ENCODE peak calls at places on chromosomes 16 and 17, in ten cellular contexts. L is stomach; O is A549; U is tibial artery; S is PC-3; Y is kidney; D is H1; T is CD8-positive, alpha-beta T cell; V is fibroblast of lung; B is tibial nerve. C is an unnamed sample.
A peak's percentile ranks its signal among the peaks of the same experiment; 100 is the strongest.

GRCh38 chr16:24834459-24835335 is 11.1 kb upstream of the SLC5A11 start:
- DNase-seq in D (peak; percentile 55), S (peak; percentile 63), U (no peak), O (peak; percentile 71), T (no peak), V (peak; percentile 19), B (no peak), Y (no peak), L (peak; percentile 60), C (peak; percentile 34)

GRCh38 chr16:47884131-47884725 is 271.6 kb downstream of the ABCC12 start:
- DNase-seq in S (no peak), O (no peak), L (no peak), T (no peak), Y (no peak), V (no peak), U (no peak), B (no peak), D (no peak), C (no peak)

GRCh38 chr16:87625241-87625797 is 23.0 kb downstream of the JPH3 start:
- DNase-seq in T (no peak), S (no peak), B (no peak), L (no peak), Y (no peak), D (no peak), V (no peak), O (no peak), U (no peak), C (no peak)

GRCh38 chr16:68396481-68396880 is 51.8 kb downstream of the SMPD3 start:
- DNase-seq in O (peak; percentile 32), Y (peak; percentile 48), S (peak; percentile 55), D (no peak), T (peak; percentile 32), U (no peak), B (no peak), V (peak; percentile 45), L (peak; percentile 64), C (peak; percentile 50)

GRCh38 chr17:57612202-57613071 is 132.7 kb downstream of the CCDC182 start:
- DNase-seq in L (no peak), O (no peak), V (no peak), S (no peak), T (no peak), Y (no peak), B (no peak), U (no peak), D (no peak), C (no peak)

GRCh38 chr17:16989230-16989952 is 17.5 kb upstream of the TNFRSF13B start:
- DNase-seq in V (no peak), D (no peak), Y (no peak), O (no peak), U (no peak), S (no peak), T (no peak), B (no peak), L (no peak), C (no peak)

GRCh38 chr16:22322741-22323140 is 25.5 kb downstream of the POLR3E start:
- DNase-seq in O (no peak), U (no peak), B (no peak), V (no peak), D (no peak), S (no peak), L (no peak), Y (no peak), T (no peak), C (no peak)

GRCh38 chr16:74862743-74863244 is 88.2 kb upstream of the FA2H start:
- DNase-seq in Y (no peak), V (peak; percentile 25), L (no peak), D (no peak), T (no peak), S (peak; percentile 68), B (peak; percentile 9), O (peak; percentile 69), U (no peak), C (peak; percentile 34)

GRCh38 chr16:14606102-14606501 is 24.0 kb downstream of the PARN start:
- DNase-seq in D (no peak), T (no peak), V (no peak), L (no peak), O (no peak), B (no peak), Y (no peak), S (no peak), U (no peak), C (no peak)

GRCh38 chr17:11628831-11629230 is 30.6 kb downstream of the DNAH9 start:
- DNase-seq in O (no peak), T (no peak), V (no peak), L (no peak), Y (no peak), U (no peak), B (no peak), S (no peak), D (no peak), C (no peak)

GRCh38 chr16:60811051-60811608 is 1225.1 kb downstream of the CDH8 start:
- DNase-seq in B (no peak), O (no peak), D (no peak), V (peak; percentile 43), T (no peak), U (no peak), L (no peak), Y (no peak), S (no peak), C (no peak)

GRCh38 chr17:4735825-4736651 is 3.6 kb upstream of the ZMYND15 start:
- DNase-seq in O (no peak), S (no peak), V (no peak), Y (peak; percentile 7), D (no peak), U (no peak), L (no peak), B (peak; percentile 66), T (no peak), C (no peak)

GRCh38 chr17:45977976-45978626 is 20.9 kb upstream of the STH start:
- DNase-seq in L (no peak), B (no peak), S (no peak), Y (peak; percentile 18), V (no peak), O (no peak), T (no peak), D (no peak), U (no peak), C (no peak)

GRCh38 chr17:55117063-55117611 is 147.6 kb upstream of the HLF start:
- DNase-seq in V (no peak), U (no peak), B (no peak), S (no peak), L (no peak), Y (no peak), T (no peak), D (no peak), O (no peak), C (no peak)

GRCh38 chr17:40321502-40322416 is 12.8 kb downstream of the RARA start:
- DNase-seq in O (no peak), Y (peak; percentile 86), U (peak; percentile 78), V (no peak), T (no peak), B (no peak), D (no peak), L (peak; percentile 68), S (no peak), C (no peak)

GRCh38 chr16:75256871-75257343 is 5.5 kb upstream of the BCAR1 start:
- DNase-seq in S (no peak), U (peak; percentile 72), D (no peak), Y (peak; percentile 83), V (peak; percentile 72), L (peak; percentile 32), O (no peak), T (no peak), B (no peak), C (no peak)

DNA sequence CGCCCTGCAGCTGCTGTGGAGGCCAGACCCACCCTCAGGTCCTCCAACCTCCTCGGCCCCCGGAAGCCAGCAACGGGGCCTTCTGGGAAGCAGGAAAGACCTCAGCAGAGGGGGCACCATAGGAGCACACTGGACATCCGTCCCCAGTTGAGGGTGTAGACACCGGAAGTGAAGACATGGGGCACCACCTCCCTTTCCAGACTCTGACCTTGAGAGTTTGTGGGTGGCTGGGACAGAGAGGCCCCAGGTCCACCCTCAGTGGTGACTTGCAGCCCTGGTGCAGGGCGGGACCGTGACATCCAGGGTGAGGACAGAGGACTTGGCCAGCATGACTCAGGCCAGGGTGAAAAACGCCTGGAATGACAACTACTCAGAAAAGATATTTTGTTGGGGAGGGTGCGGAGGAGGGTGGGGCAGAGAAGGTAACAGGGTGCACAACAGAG is 19.9 kb downstream of the CEP295NL start:
- DNase-seq in L (peak; percentile 69), Y (peak; percentile 94), S (peak; percentile 94), O (peak; percentile 98), V (peak; percentile 81), T (no peak), U (peak; percentile 92), D (no peak), B (peak; percentile 76), C (peak; percentile 61)
- H3K4me3 ChIP-seq in L (peak overlapping the region; percentile 14), Y (no peak overlapping the region), S (peak overlapping the region; percentile 47), O (peak overlapping the region; percentile 14), V (no peak overlapping the region), T (no peak overlapping the region), U (peak overlapping the region; percentile 36), D (no peak overlapping the region), B (peak overlapping the region; percentile 46), C (peak overlapping the region; percentile 37)

GRCh38 chr17:61349350-61349749 is 50.3 kb upstream of the TBX2 start:
- DNase-seq in O (no peak), V (no peak), Y (no peak), T (no peak), U (no peak), L (no peak), S (peak; percentile 38), D (no peak), B (no peak), C (no peak)
- TF ChIP-seq CTCF in O (peak; percentile 23), V (peak; percentile 20), Y (peak; percentile 12), T (no peak), U (no peak), L (no peak), S (peak; percentile 63), D (peak; percentile 46), B (no peak), C (peak; percentile 71)

GRCh38 chr16:10558746-10559641 is 21.4 kb downstream of the EMP2 start:
- DNase-seq in Y (peak; percentile 91), U (peak; percentile 93), L (peak; percentile 75), S (peak; percentile 62), B (peak; percentile 61), O (no peak), D (no peak), T (no peak), V (peak; percentile 70), C (no peak)
- H3K27ac ChIP-seq in Y (peak overlapping the region; percentile 62), U (peak overlapping the region; percentile 93), L (peak overlapping the region; percentile 88), S (peak overlapping the region; percentile 69), B (peak overlapping the region; percentile 64), O (no peak overlapping the region), D (no peak overlapping the region), T (no peak overlapping the region), V (peak overlapping the region; percentile 58), C (no peak overlapping the region)

DNA sequence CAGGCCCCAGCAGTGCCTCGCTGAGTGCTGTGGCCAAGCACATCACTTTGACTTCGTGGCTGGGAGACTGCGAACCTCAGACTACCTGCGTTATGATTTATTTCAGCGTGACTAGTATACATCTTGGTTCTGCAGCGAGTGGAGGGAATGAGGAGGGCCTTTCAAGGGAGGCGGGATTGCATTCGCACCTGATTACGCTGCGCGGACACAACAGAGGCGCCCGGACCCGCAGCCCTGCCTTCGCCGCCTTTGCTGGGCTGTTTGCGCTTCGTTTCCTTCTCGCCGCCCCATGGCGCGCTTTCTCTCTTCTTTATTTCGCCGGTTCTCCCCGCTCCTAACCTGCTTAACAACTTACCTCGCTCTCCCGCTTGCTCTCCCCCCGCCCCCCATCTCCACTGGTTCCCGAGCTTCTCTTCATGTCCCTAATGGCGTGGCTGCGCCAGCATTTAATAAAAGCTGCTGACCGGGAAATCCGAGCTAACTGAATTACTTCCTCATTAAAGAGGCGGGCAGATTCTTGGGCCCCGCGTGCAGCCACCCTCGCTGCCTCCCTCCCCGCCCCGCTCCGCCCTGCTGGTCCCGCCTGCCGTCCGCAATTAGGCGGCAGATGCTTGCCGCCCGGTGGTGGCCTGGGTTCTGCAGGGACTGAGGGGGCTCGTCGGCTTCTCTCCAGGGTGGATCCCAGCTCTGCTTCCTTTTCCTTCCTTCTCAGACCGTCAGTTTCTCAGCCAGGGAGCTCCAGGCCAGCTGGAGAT is 257.6 kb upstream of the SDK2 start:
- DNase-seq in D (peak; percentile 65), U (no peak), L (peak; percentile 65), Y (no peak), O (no peak), B (peak; percentile 21), T (no peak), S (no peak), V (no peak), C (no peak)
- H3K4me3 ChIP-seq in D (peak overlapping the region; percentile 63), U (no peak overlapping the region), L (peak overlapping the region; percentile 33), Y (peak overlapping the region; percentile 18), O (no peak overlapping the region), B (peak overlapping the region; percentile 41), T (peak overlapping the region; percentile 31), S (no peak overlapping the region), V (peak overlapping the region; percentile 12), C (no peak overlapping the region)

C was measured in brain microvascular endothelial cell.